ENCODE peak calls at places on chromosomes 3 and 15, in seven cellular contexts. N is hepatocyte; V is neural crest cell; X is PC-3; P is activated CD4-positive, alpha-beta T cell treated with anti-CD3 and anti-CD28 coated beads, Interleukin-2, amount 50 U/mL, for 1 hour; O is HFF-Myc; Z is T-helper 17 cell. A is an unnamed sample.

GRCh38 chr3:13461169-13462124 is 18.7 kb upstream of the HDAC11 start:
- DNase-seq in N (peak; percentile 79), V (peak; percentile 64), X (peak; percentile 87), P (peak; percentile 73), O (no peak), Z (peak; percentile 62), A (no peak)

GRCh38 chr15:70362911-70363310 is 265.2 kb upstream of the TLE3 start:
- DNase-seq in N (peak; percentile 69), V (peak; percentile 36), X (peak; percentile 24), P (no peak), O (no peak), Z (no peak), A (no peak)

GRCh38 chr3:101962055-101962454 is 112.7 kb downstream of the NFKBIZ start:
- DNase-seq in N (no peak), V (no peak), X (no peak), P (no peak), O (no peak), Z (no peak), A (no peak)

GRCh38 chr3:85801955-85802354 is 843.2 kb downstream of the CADM2 start:
- DNase-seq in N (peak; percentile 30), V (no peak), X (peak; percentile 80), P (no peak), O (no peak), Z (no peak), A (no peak)

GRCh38 chr3:99808163-99808794 is 9.4 kb upstream of the CMSS1 start:
- DNase-seq in N (peak; percentile 72), V (peak; percentile 63), X (peak; percentile 78), P (peak; percentile 14), O (peak; percentile 72), Z (peak; percentile 18), A (peak; percentile 33)

GRCh38 chr3:149393355-149394165 is 16.1 kb upstream of the TM4SF1 start:
- DNase-seq in N (peak; percentile 86), V (peak; percentile 61), X (peak; percentile 84), P (no peak), O (peak; percentile 78), Z (no peak), A (peak; percentile 55)

GRCh38 chr15:85929786-85930185 is 135.1 kb upstream of the KLHL25 start:
- DNase-seq in N (no peak), V (no peak), X (no peak), P (no peak), O (no peak), Z (no peak), A (no peak)

GRCh38 chr3:178083906-178084823 is 452.1 kb upstream of the KCNMB2 start:
- DNase-seq in N (peak; percentile 11), V (no peak), X (peak; percentile 54), P (no peak), O (no peak), Z (no peak), A (no peak)

GRCh38 chr3:183230826-183231225 is 22.2 kb upstream of the B3GNT5 start:
- DNase-seq in N (no peak), V (no peak), X (no peak), P (no peak), O (no peak), Z (no peak), A (no peak)

GRCh38 chr3:16113704-16114103 is 60.8 kb upstream of the GALNT15 start:
- DNase-seq in N (no peak), V (no peak), X (peak; percentile 69), P (no peak), O (no peak), Z (no peak), A (no peak)

GRCh38 chr3:44795197-44795596 is 33.6 kb downstream of the KIF15 start:
- DNase-seq in N (no peak), V (no peak), X (peak; percentile 7), P (no peak), O (no peak), Z (no peak), A (no peak)

GRCh38 chr15:98120561-98120960 is 160.1 kb downstream of the ARRDC4 start:
- DNase-seq in N (no peak), V (no peak), X (no peak), P (no peak), O (no peak), Z (no peak), A (no peak)

GRCh38 chr3:141257971-141258370 is 26.3 kb downstream of the PXYLP1 start:
- DNase-seq in N (no peak), V (no peak), X (no peak), P (no peak), O (no peak), Z (no peak), A (no peak)

GRCh38 chr3:126355777-126356372 is 1.3 kb downstream of the KLF15 start:
- DNase-seq in N (peak; percentile 93), V (peak; percentile 79), X (no peak), P (peak; percentile 8), O (peak; percentile 33), Z (no peak), A (no peak)

GRCh38 chr3:47583320-47584075 is 4.8 kb upstream of the CSPG5 start:
- DNase-seq in N (no peak), V (no peak), X (no peak), P (no peak), O (no peak), Z (no peak), A (no peak)

GRCh38 chr3:23314981-23315805 is 112.1 kb downstream of the UBE2E2 start:
- DNase-seq in N (no peak), V (no peak), X (peak; percentile 8), P (no peak), O (no peak), Z (no peak), A (no peak)

GRCh38 chr3:41681479-41681878 is 280.4 kb downstream of the ULK4 start:
- DNase-seq in N (peak; percentile 23), V (no peak), X (peak; percentile 73), P (no peak), O (peak; percentile 52), Z (no peak), A (peak; percentile 89)

GRCh38 chr3:9037113-9037715 is 73.9 kb upstream of the RAD18 start:
- DNase-seq in N (no peak), V (no peak), X (no peak), P (no peak), O (no peak), Z (no peak), A (no peak)

GRCh38 chr3:171646357-171647133 is 163.7 kb downstream of the PLD1 start:
- DNase-seq in N (peak; percentile 45), V (no peak), X (peak; percentile 69), P (no peak), O (peak; percentile 24), Z (no peak), A (peak; percentile 59)